ENCODE peak calls at places on chromosomes 16 and 17, in five cellular contexts. K is HepG2, H is K562, A is SK-N-SH, S is GM12878. L is an unnamed sample.
A peak's percentile ranks its signal among the peaks of the same experiment; 100 is the strongest.

GRCh38 chr16:87365021-87365713 is 18.4 kb downstream of the FBXO31 start:
- DNase-seq in K (no peak), H (no peak), A (no peak), S (no peak), L (no peak)

GRCh38 chr16:67580202-67580601 is 17.9 kb downstream of the CTCF start:
- DNase-seq in K (no peak), H (no peak), A (no peak), S (no peak), L (no peak)

GRCh38 chr16:79767597-79768280 is 167.2 kb upstream of the MAF start:
- DNase-seq in K (peak; percentile 40), H (no peak), A (no peak), S (no peak), L (no peak)

GRCh38 chr17:33390479-33391027 is 97.5 kb upstream of the ASIC2 start:
- DNase-seq in K (no peak), H (no peak), A (no peak), S (no peak), L (no peak)

GRCh38 chr17:6639651-6640535 is 618 bp downstream of the KIAA0753 start:
- DNase-seq in K (no peak), H (peak; percentile 19), A (no peak), S (no peak), L (peak; percentile 18)

GRCh38 chr16:23679274-23679985 is 741 bp downstream of the PLK1 start:
- DNase-seq in K (peak; percentile 63), H (peak; percentile 91), A (peak; percentile 71), S (no peak), L (peak; percentile 87)

GRCh38 chr16:85312642-85313540 is 200.6 kb upstream of the CIBAR2 start:
- DNase-seq in K (no peak), H (no peak), A (no peak), S (no peak), L (no peak)

GRCh38 chr16:2486645-2487516 is 12.0 kb downstream of the TBC1D24 start:
- DNase-seq in K (no peak), H (no peak), A (no peak), S (peak; percentile 51), L (peak; percentile 47)

GRCh38 chr17:9899280-9900018 is 5.6 kb downstream of the RCVRN start:
- DNase-seq in K (no peak), H (no peak), A (no peak), S (no peak), L (no peak)

GRCh38 chr16:89612415-89612814 is 1.0 kb upstream of the DPEP1 start:
- DNase-seq in K (no peak), H (no peak), A (no peak), S (no peak), L (no peak)

GRCh38 chr16:4899474-4899846 is 37.5 kb downstream of the PPL start:
- DNase-seq in K (no peak), H (no peak), A (no peak), S (no peak), L (no peak)

GRCh38 chr17:41782142-41782541 is 4.4 kb downstream of the JUP start:
- DNase-seq in K (no peak), H (no peak), A (no peak), S (no peak), L (no peak)

GRCh38 chr16:2715519-2715918 is 4.5 kb downstream of the PRSS27 start:
- DNase-seq in K (no peak), H (peak; percentile 83), A (no peak), S (no peak), L (peak; percentile 60)

GRCh38 chr17:73598131-73598680 is 46.0 kb downstream of the SDK2 start:
- DNase-seq in K (no peak), H (no peak), A (no peak), S (no peak), L (no peak)

GRCh38 chr16:55282441-55282840 is 41.6 kb upstream of the IRX6 start:
- DNase-seq in K (no peak), H (no peak), A (no peak), S (no peak), L (no peak)

GRCh38 chr17:62618647-62619412 is 8.6 kb upstream of the MRC2 start:
- DNase-seq in K (no peak), H (no peak), A (no peak), S (no peak), L (no peak)

GRCh38 chr16:66728117-66728787 is 23.2 kb downstream of the DYNC1LI2 start:
- DNase-seq in K (peak; percentile 60), H (peak; percentile 47), A (peak; percentile 59), S (no peak), L (no peak)

GRCh38 chr17:79625706-79626105 is 14.9 kb upstream of the RBFOX3 start:
- DNase-seq in K (no peak), H (no peak), A (peak; percentile 24), S (no peak), L (no peak)

GRCh38 chr16:68289621-68290329 is 21.0 kb downstream of the SLC7A6OS start:
- DNase-seq in K (no peak), H (peak; percentile 88), A (no peak), S (peak; percentile 77), L (no peak)

GRCh38 chr17:75270218-75270965 is 639 bp downstream of the MIF4GD start:
- DNase-seq in K (peak; percentile 88), H (peak; percentile 81), A (peak; percentile 92), S (no peak), L (peak; percentile 73)
- TF ChIP-seq REST in K (no peak), H (no peak), A (peak; percentile 45), S (no peak), L (peak; percentile 33)

GRCh38 chr17:67992541-67993152 is 3.6 kb downstream of the C17orf58 start:
- DNase-seq in K (no peak), H (no peak), A (no peak), S (no peak), L (no peak)

GRCh38 chr17:67993998-67994361 is 2.3 kb downstream of the C17orf58 start:
- DNase-seq in K (peak; percentile 28), H (peak; percentile 44), A (peak; percentile 71), S (no peak), L (no peak)

GRCh38 chr17:67995568-67996191 is 589 bp downstream of the C17orf58 start:
- DNase-seq in K (no peak), H (no peak), A (peak; percentile 81), S (no peak), L (no peak)

GRCh38 chr17:67993153-67993997 is 2.9 kb downstream of the C17orf58 start:
- DNase-seq in K (peak; percentile 68), H (peak; percentile 87), A (peak; percentile 98), S (no peak), L (peak; percentile 81)

GRCh38 chr17:67994827-67995567 is 1.3 kb downstream of the C17orf58 start:
- DNase-seq in K (no peak), H (no peak), A (peak; percentile 59), S (no peak), L (no peak)
- TF ChIP-seq GABPA in K (no peak), H (no peak), A (no peak), S (no peak), L (no peak)

DNA sequence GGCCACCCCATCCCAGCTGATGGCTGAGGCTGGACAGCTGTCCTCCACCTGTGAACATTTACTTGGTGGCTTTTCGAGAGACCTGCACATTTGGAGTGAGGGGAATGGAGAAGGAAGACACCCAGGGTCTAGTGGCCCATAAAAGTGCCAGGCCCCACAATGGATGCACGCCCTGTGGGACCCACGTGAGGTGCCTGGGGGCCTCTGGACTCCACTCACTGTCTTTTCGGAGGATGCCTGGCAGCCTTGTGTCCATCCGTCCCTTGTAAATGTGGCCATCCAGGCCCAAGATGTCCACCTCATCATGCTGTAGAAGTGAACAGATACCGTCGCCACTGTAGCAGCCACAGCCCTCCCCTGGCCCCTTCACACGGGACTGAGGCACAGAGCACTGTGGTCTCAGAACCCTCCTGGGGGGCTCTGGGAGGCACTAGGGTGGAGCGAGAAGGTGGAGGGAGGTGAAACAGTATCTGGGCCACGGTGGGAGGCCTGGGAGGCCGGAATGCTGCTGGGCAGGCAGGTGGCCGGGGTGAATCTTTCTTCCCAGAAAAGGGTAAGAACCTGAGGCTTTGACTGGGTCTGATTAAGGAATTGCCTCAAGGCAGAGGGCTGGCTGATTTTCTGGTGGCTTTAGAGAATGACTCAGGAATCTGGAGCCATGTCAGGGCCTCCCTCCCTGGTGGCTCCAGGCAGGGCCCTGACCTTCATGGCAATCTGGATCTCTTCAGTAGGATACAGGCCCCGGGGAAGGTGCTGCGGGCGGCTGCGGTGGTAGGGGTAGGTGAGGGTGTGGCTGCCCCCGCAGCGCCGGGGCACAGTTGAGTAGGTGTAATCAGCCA is 11.5 kb downstream of the UBALD2 start:
- DNase-seq in K (no peak), H (no peak), A (peak; percentile 42), S (no peak), L (no peak)
- TF ChIP-seq REST in K (no peak), H (no peak), A (no peak), S (no peak), L (no peak)

DNA sequence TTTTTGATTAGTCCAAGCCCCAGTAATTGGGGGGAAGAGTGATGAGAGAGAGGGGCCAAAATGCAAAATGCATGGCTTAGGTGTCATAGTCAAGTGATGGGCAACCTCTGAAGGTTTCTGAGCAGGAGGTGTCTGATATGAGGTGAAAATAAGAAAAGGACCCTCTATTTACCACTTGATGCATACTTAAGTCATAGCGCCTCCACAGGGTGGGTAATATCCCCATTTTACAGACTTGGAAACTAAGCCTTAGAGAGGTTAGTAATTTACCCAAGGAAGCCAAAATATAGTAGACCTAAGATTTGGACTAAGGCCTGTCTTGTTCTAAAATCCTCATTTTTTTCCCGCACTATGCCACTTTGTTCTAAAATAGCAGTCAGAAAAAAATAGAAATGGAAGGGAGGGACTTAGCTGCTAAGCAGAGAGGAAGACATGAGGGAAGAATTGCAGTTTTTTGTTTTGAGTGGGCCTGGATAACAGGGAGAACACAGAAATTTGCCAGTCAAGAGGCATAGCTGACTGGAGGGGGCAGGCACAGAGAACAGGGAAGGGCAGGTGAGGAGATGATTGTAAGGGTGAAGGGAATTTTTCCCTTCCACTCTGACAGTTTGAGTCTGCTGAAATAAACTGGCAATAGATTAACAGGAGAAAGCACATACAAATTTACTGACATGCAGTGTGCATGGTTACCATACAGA is 2.3 kb upstream of the GRB2 start:
- DNase-seq in K (no peak), H (no peak), A (no peak), S (no peak), L (no peak)
- TF ChIP-seq GABPA in K (no peak), H (no peak), A (no peak), S (no peak), L (no peak)